ENCODE peak calls at places on chromosomes 16 and 17, in ten cellular contexts. D, S, U, M, B, N, F, W, J and G are unnamed samples.

GRCh38 chr16:87648236-87648635 is 45.9 kb downstream of the JPH3 start:
- DNase-seq in D (no peak), S (no peak), U (no peak), M (no peak), B (no peak), N (no peak), F (no peak), W (no peak), J (no peak), G (peak)

GRCh38 chr16:30923554-30924085 is at the start of gene FBXL19:
- DNase-seq in D (no peak), S (no peak), U (no peak), M (peak), B (no peak), N (no peak), F (no peak), W (no peak), J (no peak), G (peak)

GRCh38 chr17:66371561-66371960 is 69.1 kb downstream of the PRKCA start:
- DNase-seq in D (no peak), S (no peak), U (no peak), M (no peak), B (no peak), N (no peak), F (no peak), W (no peak), J (no peak), G (no peak)

GRCh38 chr17:37770631-37771518 is 26.0 kb upstream of the HNF1B start:
- DNase-seq in D (peak), S (no peak), U (peak), M (peak), B (no peak), N (no peak), F (no peak), W (peak), J (peak), G (peak)

GRCh38 chr16:12162151-12162559 is 185.6 kb downstream of the SNX29 start:
- DNase-seq in D (no peak), S (no peak), U (no peak), M (no peak), B (no peak), N (no peak), F (no peak), W (no peak), J (no peak), G (no peak)

GRCh38 chr17:47703191-47703591 is 9.2 kb downstream of the TBKBP1 start:
- DNase-seq in D (no peak), S (peak), U (peak), M (no peak), B (no peak), N (no peak), F (no peak), W (no peak), J (no peak), G (no peak)

GRCh38 chr17:65531508-65532431 is 29.7 kb downstream of the AXIN2 start:
- DNase-seq in D (no peak), S (no peak), U (no peak), M (peak), B (no peak), N (no peak), F (no peak), W (peak), J (no peak), G (peak)

GRCh38 chr17:80791758-80792284 is 199.8 kb upstream of the CHMP6 start:
- DNase-seq in D (peak), S (no peak), U (peak), M (peak), B (no peak), N (peak), F (no peak), W (no peak), J (peak), G (no peak)

GRCh38 chr16:89493776-89494175 is 3.4 kb upstream of the ANKRD11 start:
- DNase-seq in D (no peak), S (no peak), U (no peak), M (no peak), B (no peak), N (no peak), F (no peak), W (no peak), J (no peak), G (no peak)